ENCODE peak calls at places on chromosomes 12 and 14, in five cellular contexts. One of them, this sample, is unnamed.

GRCh38 chr14:53942970-53943750 is 13.5 kb downstream of the BMP4 start:
- DNase-seq in CD8-positive, alpha-beta T cell: no peak
- DNase-seq in prostate gland: no peak
- DNase-seq in WERI-Rb-1: no peak
- DNase-seq in coronary artery: no peak
- DNase-seq in this sample: no peak

GRCh38 chr12:18430425-18431048 is 169.2 kb downstream of the PIK3C2G start:
- DNase-seq in prostate gland: peak
- DNase-seq in coronary artery: no peak
- DNase-seq in CD8-positive, alpha-beta T cell: no peak
- DNase-seq in WERI-Rb-1: peak
- DNase-seq in this sample: no peak

GRCh38 chr14:92433407-92433806 is 80.2 kb upstream of the RIN3 start:
- DNase-seq in CD8-positive, alpha-beta T cell: no peak
- DNase-seq in WERI-Rb-1: no peak
- DNase-seq in coronary artery: no peak
- DNase-seq in prostate gland: no peak
- DNase-seq in this sample: no peak

GRCh38 chr12:118183711-118184110 is 47.8 kb downstream of the PEBP1 start:
- DNase-seq in coronary artery: no peak
- DNase-seq in CD8-positive, alpha-beta T cell: no peak
- DNase-seq in WERI-Rb-1: no peak
- DNase-seq in prostate gland: no peak
- DNase-seq in this sample: no peak

GRCh38 chr12:44015333-44015941 is 179.6 kb downstream of the TMEM117 start:
- DNase-seq in prostate gland: no peak
- DNase-seq in WERI-Rb-1: no peak
- DNase-seq in CD8-positive, alpha-beta T cell: no peak
- DNase-seq in coronary artery: no peak
- DNase-seq in this sample: no peak

GRCh38 chr12:105341010-105341409 is 10.5 kb downstream of the C12orf75 start:
- DNase-seq in WERI-Rb-1: no peak
- DNase-seq in prostate gland: no peak
- DNase-seq in CD8-positive, alpha-beta T cell: no peak
- DNase-seq in coronary artery: no peak
- DNase-seq in this sample: no peak

GRCh38 chr12:31261744-31262143 is 64.2 kb downstream of the SINHCAF start:
- DNase-seq in prostate gland: no peak
- DNase-seq in CD8-positive, alpha-beta T cell: no peak
- DNase-seq in WERI-Rb-1: no peak
- DNase-seq in coronary artery: no peak
- DNase-seq in this sample: no peak

GRCh38 chr14:61140872-61141271 is 140.3 kb downstream of the TMEM30B start:
- DNase-seq in CD8-positive, alpha-beta T cell: no peak
- DNase-seq in WERI-Rb-1: no peak
- DNase-seq in prostate gland: no peak
- DNase-seq in coronary artery: no peak
- DNase-seq in this sample: no peak

GRCh38 chr12:58607805-58608204 is 312.5 kb downstream of the LRIG3 start:
- DNase-seq in prostate gland: no peak
- DNase-seq in coronary artery: no peak
- DNase-seq in CD8-positive, alpha-beta T cell: no peak
- DNase-seq in WERI-Rb-1: no peak
- DNase-seq in this sample: no peak

GRCh38 chr14:75174066-75174465 is 2.3 kb downstream of the TMED10 start:
- DNase-seq in CD8-positive, alpha-beta T cell: no peak
- DNase-seq in prostate gland: no peak
- DNase-seq in coronary artery: no peak
- DNase-seq in WERI-Rb-1: no peak
- DNase-seq in this sample: no peak
- H3K27ac ChIP-seq in CD8-positive, alpha-beta T cell: no peak
- H3K27ac ChIP-seq in prostate gland: no peak
- H3K27ac ChIP-seq in coronary artery: peak
- H3K27ac ChIP-seq in WERI-Rb-1: no peak
- H3K27ac ChIP-seq in this sample: peak

DNA sequence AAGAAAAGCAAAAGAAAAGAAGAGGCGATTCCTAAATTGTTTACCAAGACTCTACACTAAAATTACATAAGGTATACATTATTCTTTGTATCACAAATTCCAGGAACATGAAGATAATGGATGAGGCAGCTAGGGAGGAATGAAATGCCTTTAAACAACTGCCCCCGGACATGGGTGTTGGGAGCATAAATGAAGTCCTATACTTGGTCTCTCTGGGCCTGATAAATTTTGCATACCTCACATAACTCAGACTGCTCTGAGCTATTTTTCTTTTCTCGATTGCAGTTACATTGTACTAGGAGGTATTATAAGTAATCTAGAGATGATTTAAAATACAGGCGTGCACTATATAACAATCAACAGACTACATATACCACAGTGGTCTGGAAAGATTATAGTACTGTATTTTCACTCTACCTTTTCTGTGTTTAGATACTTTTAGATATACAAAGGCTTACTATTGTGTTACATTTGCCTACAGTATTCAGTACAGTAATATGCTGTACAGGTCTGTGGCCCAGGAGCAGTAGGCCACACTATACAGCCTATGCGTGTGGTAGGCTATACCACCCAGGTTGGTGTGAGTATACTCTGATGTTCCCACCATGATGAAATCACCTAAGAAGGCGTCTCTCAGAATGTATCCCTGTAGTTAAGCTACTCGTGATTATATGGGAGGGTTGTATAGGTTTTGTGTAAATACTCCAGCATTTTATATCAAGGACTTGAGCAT is 14.3 kb downstream of the FNTB start:
- DNase-seq in WERI-Rb-1: no peak
- DNase-seq in coronary artery: no peak
- DNase-seq in CD8-positive, alpha-beta T cell: no peak
- DNase-seq in prostate gland: no peak
- DNase-seq in this sample: no peak
- H3K27ac ChIP-seq in WERI-Rb-1: no peak
- H3K27ac ChIP-seq in coronary artery: no peak
- H3K27ac ChIP-seq in CD8-positive, alpha-beta T cell: no peak
- H3K27ac ChIP-seq in prostate gland: no peak
- H3K27ac ChIP-seq in this sample: no peak

GRCh38 chr14:49986344-49987014 is 93.6 kb downstream of the ARF6 start:
- DNase-seq in prostate gland: no peak
- DNase-seq in coronary artery: no peak
- DNase-seq in CD8-positive, alpha-beta T cell: no peak
- DNase-seq in WERI-Rb-1: no peak
- DNase-seq in this sample: no peak
- H3K27ac ChIP-seq in prostate gland: no peak
- H3K27ac ChIP-seq in coronary artery: peak
- H3K27ac ChIP-seq in CD8-positive, alpha-beta T cell: no peak
- H3K27ac ChIP-seq in WERI-Rb-1: no peak
- H3K27ac ChIP-seq in this sample: peak

GRCh38 chr14:33847066-33847465 is 103.8 kb downstream of the EGLN3 start:
- DNase-seq in WERI-Rb-1: no peak
- DNase-seq in CD8-positive, alpha-beta T cell: no peak
- DNase-seq in coronary artery: no peak
- DNase-seq in prostate gland: no peak
- DNase-seq in this sample: no peak

GRCh38 chr14:33840797-33841196 is 110.1 kb downstream of the EGLN3 start:
- DNase-seq in coronary artery: no peak
- DNase-seq in WERI-Rb-1: no peak
- DNase-seq in prostate gland: no peak
- DNase-seq in CD8-positive, alpha-beta T cell: no peak
- DNase-seq in this sample: no peak

GRCh38 chr14:33842299-33842698 is 108.6 kb downstream of the EGLN3 start:
- DNase-seq in prostate gland: no peak
- DNase-seq in CD8-positive, alpha-beta T cell: no peak
- DNase-seq in coronary artery: no peak
- DNase-seq in WERI-Rb-1: no peak
- DNase-seq in this sample: no peak

GRCh38 chr14:33846100-33846824 is 104.6 kb downstream of the EGLN3 start:
- DNase-seq in prostate gland: no peak
- DNase-seq in WERI-Rb-1: no peak
- DNase-seq in coronary artery: no peak
- DNase-seq in CD8-positive, alpha-beta T cell: no peak
- DNase-seq in this sample: no peak

DNA sequence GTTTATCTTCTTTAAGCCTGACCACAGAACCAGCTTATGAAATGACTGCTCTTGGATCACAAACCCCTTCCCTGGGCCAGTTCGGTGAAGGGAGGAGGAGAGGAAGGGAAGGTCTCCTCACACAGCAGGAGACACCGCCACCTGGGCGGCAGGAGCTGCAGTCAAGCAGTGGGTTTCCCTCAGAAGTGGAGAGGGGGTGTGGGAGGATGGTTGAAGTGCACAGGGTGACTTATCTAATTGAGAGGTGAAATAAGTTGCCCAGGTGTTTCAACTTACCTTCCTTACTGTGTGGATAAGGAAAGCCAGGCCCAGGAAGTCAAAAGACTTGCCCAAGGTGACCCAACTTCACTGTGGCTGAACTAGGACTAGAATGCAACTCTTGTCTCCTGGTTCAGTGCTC is 106.8 kb downstream of the EGLN3 start:
- DNase-seq in prostate gland: no peak
- DNase-seq in coronary artery: no peak
- DNase-seq in WERI-Rb-1: no peak
- DNase-seq in CD8-positive, alpha-beta T cell: no peak
- DNase-seq in this sample: no peak
- H3K27ac ChIP-seq in prostate gland: no peak
- H3K27ac ChIP-seq in coronary artery: no peak
- H3K27ac ChIP-seq in WERI-Rb-1: no peak
- H3K27ac ChIP-seq in CD8-positive, alpha-beta T cell: no peak
- H3K27ac ChIP-seq in this sample: no peak

This sample was measured in effector memory CD4-positive, alpha-beta T cell.